ENCODE peak calls at places on chromosomes 6 and 20, in five cellular contexts. G is endothelial cell, Z is MV-4-11, P is posterior cingulate gyrus, F is SW480. W is an unnamed sample.

GRCh38 chr20:49987015-49987867 is 4.5 kb downstream of the SNAI1 start:
- DNase-seq in F (no peak), Z (no peak), P (no peak), G (no peak), W (no peak)

GRCh38 chr6:26179675-26180074 is 92.4 kb downstream of the HFE start:
- DNase-seq in Z (no peak), G (no peak), F (no peak), P (no peak), W (no peak)

GRCh38 chr6:4935486-4935885 is 68.4 kb downstream of the RPP40 start:
- DNase-seq in F (no peak), Z (no peak), G (no peak), P (no peak), W (no peak)

GRCh38 chr6:140320081-140320798 is 945.8 kb upstream of the CITED2 start:
- DNase-seq in F (no peak), G (no peak), Z (peak), P (no peak), W (no peak)

GRCh38 chr6:51654647-51655046 is 432.8 kb downstream of the PKHD1 start:
- DNase-seq in G (no peak), F (no peak), Z (no peak), P (no peak), W (no peak)

GRCh38 chr6:2412731-2413130 is 167.3 kb upstream of the GMDS start:
- DNase-seq in G (no peak), P (no peak), Z (no peak), F (no peak), W (no peak)

GRCh38 chr6:35895560-35895959 is 25.3 kb downstream of the SRPK1 start:
- DNase-seq in G (no peak), F (no peak), P (no peak), Z (no peak), W (no peak)

GRCh38 chr6:136037885-136038460 is 186.5 kb downstream of the PDE7B start:
- DNase-seq in Z (no peak), G (no peak), F (no peak), P (no peak), W (no peak)

GRCh38 chr6:68726307-68726706 is 91.2 kb downstream of the ADGRB3 start:
- DNase-seq in Z (no peak), G (no peak), P (no peak), F (no peak), W (no peak)

W was measured in iPS DF 19.7.